ENCODE peak calls at places on chromosomes 13 and 19, in six cellular contexts. Q is K562, O is GM23338, G is GM12878, Z is SK-N-SH, V is Panc1. C is an unnamed sample.
A peak's percentile ranks its signal among the peaks of the same experiment; 100 is the strongest.

GRCh38 chr19:38875656-38876345 is 2.3 kb downstream of the RINL start:
- DNase-seq in Q (no peak), O (no peak), G (no peak), Z (no peak), V (no peak), C (no peak)

GRCh38 chr19:1429750-1430149 is 8.4 kb upstream of the RPS15 start:
- DNase-seq in Q (no peak), O (no peak), G (no peak), Z (no peak), V (no peak), C (no peak)

GRCh38 chr13:35514166-35514565 is 37.7 kb upstream of the MAB21L1 start:
- DNase-seq in Q (no peak), O (no peak), G (no peak), Z (no peak), V (no peak), C (no peak)

GRCh38 chr19:4984448-4984990 is 15.6 kb downstream of the KDM4B start:
- DNase-seq in Q (no peak), O (no peak), G (no peak), Z (peak; percentile 46), V (no peak), C (no peak)

GRCh38 chr19:40235238-40236025 is 8.9 kb upstream of the CCNP start:
- DNase-seq in Q (peak; percentile 50), O (peak; percentile 66), G (no peak), Z (no peak), V (no peak), C (no peak)

GRCh38 chr19:6108721-6109633 is 1.3 kb downstream of the RFX2 start:
- DNase-seq in Q (peak; percentile 37), O (peak; percentile 64), G (no peak), Z (peak; percentile 61), V (no peak), C (no peak)

GRCh38 chr19:16285769-16286564 is 38.7 kb upstream of the KLF2 start:
- DNase-seq in Q (peak; percentile 6), O (peak; percentile 46), G (no peak), Z (no peak), V (no peak), C (no peak)

GRCh38 chr13:104648291-104648690 is 1582.1 kb upstream of the SLC10A2 start:
- DNase-seq in Q (no peak), O (no peak), G (no peak), Z (no peak), V (no peak), C (no peak)

GRCh38 chr13:32528358-32528757 is 10.2 kb downstream of the N4BP2L2 start:
- DNase-seq in Q (no peak), O (no peak), G (no peak), Z (no peak), V (no peak), C (no peak)

GRCh38 chr19:18389095-18389735 is 3.3 kb downstream of the GDF15 start:
- DNase-seq in Q (no peak), O (no peak), G (no peak), Z (no peak), V (no peak), C (no peak)
- TF ChIP-seq POLR2AphosphoS5 in Q (no peak), O (no peak), G (no peak), Z (no peak), V (no peak), C (no peak)

DNA sequence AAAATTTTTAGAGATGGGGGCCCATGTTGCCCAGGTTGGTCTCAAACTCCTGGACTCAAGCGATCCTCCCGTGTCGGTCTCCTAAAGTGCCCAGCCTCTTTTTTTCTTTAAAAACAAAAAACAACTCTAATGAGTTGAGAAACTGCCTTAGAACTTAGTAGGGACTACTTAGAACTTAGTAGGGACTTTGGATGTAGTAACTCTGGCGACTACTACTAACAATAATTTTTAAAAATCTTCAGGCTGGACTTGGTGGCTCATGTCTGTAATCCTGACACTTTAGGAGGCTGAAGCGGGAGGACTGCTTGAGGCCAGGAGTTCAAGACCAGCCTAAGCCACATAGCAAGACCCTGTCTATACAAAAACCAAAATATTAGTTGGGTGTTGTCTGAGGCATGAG is 515 bp upstream of the C19orf67 start:
- DNase-seq in Q (no peak), O (no peak), G (no peak), Z (no peak), V (no peak), C (no peak)
- H3K4me3 ChIP-seq in Q (peak overlapping the region; percentile 48), O (peak overlapping the region; percentile 63), G (no peak overlapping the region), Z (no peak overlapping the region), V (no peak overlapping the region), C (no peak overlapping the region)

DNA sequence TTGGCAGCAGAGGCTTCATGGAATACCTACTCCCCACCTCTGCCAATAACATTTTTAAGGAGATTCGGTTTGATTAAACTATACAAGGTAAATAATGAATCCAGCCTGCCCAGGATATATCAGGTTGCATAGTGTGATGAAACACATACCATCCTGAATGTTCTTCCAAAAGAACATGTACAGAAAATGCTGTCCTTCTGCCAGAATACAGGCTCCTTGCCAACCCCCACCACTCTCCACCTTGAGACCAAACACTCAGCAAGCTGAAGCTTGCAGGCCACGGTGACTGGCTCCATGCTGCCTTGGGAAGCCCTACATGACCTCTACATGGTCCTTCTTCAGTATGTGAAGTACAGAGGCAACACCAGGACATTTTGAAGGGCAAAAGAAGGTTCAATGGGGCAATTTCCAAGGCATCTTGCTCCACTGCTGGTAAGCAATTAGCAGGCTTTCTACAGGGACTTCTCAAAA is 62.6 kb upstream of the SERP2 start:
- DNase-seq in Q (no peak), O (no peak), G (no peak), Z (no peak), V (no peak), C (no peak)
- TF ChIP-seq REST in Q (no peak), O (no peak), G (no peak), Z (no peak), V (no peak), C (no peak)

DNA sequence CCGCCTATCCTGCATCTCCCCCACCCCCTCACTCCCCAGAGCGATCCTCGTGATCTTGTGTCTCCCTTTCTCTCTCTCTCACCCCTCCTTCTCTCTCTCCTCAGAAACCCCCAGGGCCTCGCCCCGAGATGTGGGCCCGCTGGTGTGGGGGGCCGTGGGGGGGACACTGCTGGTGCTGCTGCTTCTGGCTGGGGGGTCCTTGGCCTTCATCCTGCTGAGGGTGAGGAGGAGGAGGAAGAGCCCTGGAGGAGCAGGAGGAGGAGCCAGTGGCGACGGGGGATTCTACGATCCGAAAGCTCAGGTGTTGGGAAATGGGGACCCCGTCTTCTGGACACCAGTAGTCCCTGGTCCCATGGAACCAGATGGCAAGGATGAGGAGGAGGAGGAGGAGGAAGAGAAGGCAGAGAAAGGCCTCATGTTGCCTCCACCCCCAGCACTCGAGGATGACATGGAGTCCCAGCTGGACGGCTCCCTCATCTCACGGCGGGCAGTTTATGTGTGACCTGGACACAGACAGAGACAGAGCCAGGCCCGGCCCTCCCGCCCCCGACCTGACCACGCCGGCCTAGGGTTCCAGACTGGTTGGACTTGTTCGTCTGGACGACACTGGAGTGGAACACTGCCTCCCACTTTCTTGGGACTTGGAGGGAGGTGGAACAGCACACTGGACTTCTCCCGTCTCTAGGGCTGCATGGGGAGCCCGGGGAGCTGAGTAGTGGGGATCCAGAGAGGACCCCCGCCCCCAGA is 12.8 kb upstream of the TOMM40 start:
- DNase-seq in Q (no peak), O (no peak), G (no peak), Z (no peak), V (no peak), C (no peak)
- TF ChIP-seq POLR2AphosphoS5 in Q (no peak), O (no peak), G (no peak), Z (no peak), V (no peak), C (no peak)

GRCh38 chr13:111625526-111626315 is 305.3 kb downstream of the TEX29 start:
- DNase-seq in Q (no peak), O (no peak), G (no peak), Z (no peak), V (no peak), C (no peak)
- H3K4me3 ChIP-seq in Q (no peak overlapping the region), O (no peak overlapping the region), G (no peak overlapping the region), Z (no peak overlapping the region), V (no peak overlapping the region), C (no peak overlapping the region)

DNA sequence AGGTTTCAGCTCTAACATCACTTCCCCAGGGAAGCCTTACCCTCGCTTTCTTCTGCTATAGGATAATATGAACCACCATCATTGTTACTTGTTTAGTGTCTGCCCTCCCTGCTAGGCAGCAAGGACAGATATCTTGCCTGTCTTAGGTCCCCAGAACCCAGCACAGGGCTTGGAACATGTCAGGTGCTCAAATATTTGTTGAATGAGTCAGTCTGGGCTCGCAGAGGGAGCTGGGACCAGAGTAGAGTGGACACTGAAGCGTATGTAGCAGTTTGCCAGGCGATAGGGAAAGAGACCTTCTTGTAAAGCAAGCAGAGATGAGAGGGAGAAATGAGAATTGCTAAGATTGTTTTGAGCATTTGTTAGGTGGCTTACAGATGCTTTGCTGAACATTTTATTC is 11.7 kb downstream of the BCKDHA start:
- DNase-seq in Q (no peak), O (no peak), G (no peak), Z (no peak), V (no peak), C (no peak)
- TF ChIP-seq REST in Q (no peak), O (no peak), G (no peak), Z (no peak), V (no peak), C (no peak)

GRCh38 chr19:31548941-31549340 is 199.7 kb upstream of the TSHZ3 start:
- DNase-seq in Q (peak; percentile 14), O (peak; percentile 50), G (no peak), Z (no peak), V (no peak), C (no peak)
- TF ChIP-seq POLR2AphosphoS5 in Q (no peak), O (no peak), G (no peak), Z (no peak), V (no peak), C (no peak)

GRCh38 chr19:46783670-46784069 is 4.7 kb downstream of the SLC1A5 start:
- DNase-seq in Q (peak; percentile 35), O (no peak), G (no peak), Z (no peak), V (no peak), C (no peak)
- H3K4me3 ChIP-seq in Q (peak overlapping the region; percentile 91), O (peak overlapping the region; percentile 98), G (peak overlapping the region; percentile 100), Z (no peak overlapping the region), V (peak overlapping the region; percentile 87), C (peak overlapping the region; percentile 88)

GRCh38 chr13:114285166-114285808 is 3.9 kb downstream of the UPF3A start:
- DNase-seq in Q (no peak), O (no peak), G (no peak), Z (no peak), V (no peak), C (no peak)

GRCh38 chr13:114288157-114288591 is 6.8 kb downstream of the UPF3A start:
- DNase-seq in Q (no peak), O (no peak), G (no peak), Z (no peak), V (no peak), C (no peak)

GRCh38 chr13:114283581-114283980 is 2.2 kb downstream of the UPF3A start:
- DNase-seq in Q (no peak), O (no peak), G (no peak), Z (no peak), V (no peak), C (peak; percentile 25)

GRCh38 chr13:114284680-114285079 is 3.3 kb downstream of the UPF3A start:
- DNase-seq in Q (no peak), O (no peak), G (no peak), Z (no peak), V (no peak), C (no peak)

GRCh38 chr13:114286808-114287207 is 5.4 kb downstream of the UPF3A start:
- DNase-seq in Q (no peak), O (no peak), G (no peak), Z (no peak), V (no peak), C (no peak)
- TF ChIP-seq REST in Q (no peak), O (no peak), G (no peak), Z (no peak), V (no peak), C (no peak)